ENCODE peak calls at places on chromosomes 13 and 19, in nine cellular contexts. R, S, Y, D, Q, G, V, A and P are unnamed samples.

GRCh38 chr13:34155931-34156607 is 338.1 kb downstream of the RFC3 start:
- DNase-seq in R (no peak), S (peak; percentile 29), Y (no peak), D (peak; percentile 84), Q (no peak), G (peak; percentile 85), V (no peak), A (peak; percentile 27), P (no peak)

GRCh38 chr13:99003851-99004471 is 26.1 kb upstream of the DOCK9 start:
- DNase-seq in R (no peak), S (no peak), Y (no peak), D (no peak), Q (no peak), G (no peak), V (no peak), A (no peak), P (no peak)

GRCh38 chr13:78228940-78229339 is 310.3 kb upstream of the EDNRB start:
- DNase-seq in R (no peak), S (no peak), Y (no peak), D (peak; percentile 49), Q (no peak), G (no peak), V (no peak), A (peak; percentile 54), P (no peak)

GRCh38 chr19:3275068-3275582 is 50.7 kb downstream of the CELF5 start:
- DNase-seq in R (no peak), S (no peak), Y (no peak), D (peak; percentile 30), Q (peak; percentile 76), G (peak; percentile 58), V (no peak), A (no peak), P (no peak)

GRCh38 chr13:113848431-113849260 is 15.2 kb downstream of the GAS6 start:
- DNase-seq in R (no peak), S (peak; percentile 84), Y (no peak), D (no peak), Q (no peak), G (no peak), V (no peak), A (no peak), P (no peak)

GRCh38 chr19:46840157-46840942 is 10.3 kb downstream of the AP2S1 start:
- DNase-seq in R (no peak), S (no peak), Y (peak; percentile 48), D (peak; percentile 83), Q (peak; percentile 69), G (peak; percentile 21), V (no peak), A (peak; percentile 79), P (peak; percentile 64)

GRCh38 chr19:17848598-17849292 is 963 bp upstream of the JAK3 start:
- DNase-seq in R (no peak), S (no peak), Y (no peak), D (no peak), Q (no peak), G (no peak), V (no peak), A (no peak), P (no peak)

GRCh38 chr13:51235756-51236564 is 13.8 kb downstream of the FAM124A start:
- DNase-seq in R (no peak), S (no peak), Y (no peak), D (peak; percentile 8), Q (no peak), G (peak; percentile 19), V (no peak), A (no peak), P (no peak)

GRCh38 chr13:35354305-35354704 is 122.2 kb downstream of the MAB21L1 start:
- DNase-seq in R (no peak), S (no peak), Y (no peak), D (no peak), Q (no peak), G (no peak), V (no peak), A (no peak), P (no peak)

GRCh38 chr19:37778613-37779138 is 710 bp downstream of the ZNF573 start:
- DNase-seq in R (no peak), S (no peak), Y (no peak), D (peak; percentile 4), Q (peak; percentile 6), G (no peak), V (no peak), A (peak; percentile 25), P (no peak)

GRCh38 chr13:37884674-37885073 is 15.1 kb upstream of the TRPC4 start:
- DNase-seq in R (no peak), S (no peak), Y (no peak), D (peak; percentile 37), Q (no peak), G (no peak), V (no peak), A (no peak), P (no peak)

GRCh38 chr19:8208710-8209110 is 460 bp upstream of the CERS4 start:
- DNase-seq in R (no peak), S (peak; percentile 66), Y (no peak), D (no peak), Q (no peak), G (no peak), V (no peak), A (no peak), P (no peak)

GRCh38 chr19:57803594-57804325 is 11.0 kb downstream of the ZNF552 start:
- DNase-seq in R (peak; percentile 22), S (peak; percentile 62), Y (no peak), D (peak; percentile 95), Q (no peak), G (peak; percentile 93), V (no peak), A (peak; percentile 76), P (no peak)

GRCh38 chr19:3982701-3983541 is 2.3 kb downstream of the EEF2 start:
- DNase-seq in R (no peak), S (no peak), Y (no peak), D (peak; percentile 78), Q (no peak), G (peak; percentile 81), V (no peak), A (peak; percentile 72), P (no peak)

GRCh38 chr13:109778102-109778542 is 8.3 kb downstream of the IRS2 start:
- DNase-seq in R (no peak), S (peak; percentile 51), Y (no peak), D (peak; percentile 54), Q (no peak), G (peak; percentile 49), V (no peak), A (peak; percentile 57), P (peak; percentile 54)

GRCh38 chr19:55255618-55256423 is 3.0 kb downstream of the PPP6R1 start:
- DNase-seq in R (peak; percentile 61), S (no peak), Y (peak; percentile 33), D (peak; percentile 36), Q (no peak), G (peak; percentile 38), V (no peak), A (peak; percentile 46), P (peak; percentile 33)